ENCODE peak calls at places on chromosome 16, in five cellular contexts. Q, A, X, L and C are unnamed samples.

GRCh38 chr16:50666658-50667496 is 14.2 kb downstream of the SNX20 start:
- DNase-seq in L (peak; percentile 58), Q (no peak), A (no peak), X (no peak), C (no peak)

GRCh38 chr16:71467810-71468209 is 5.8 kb upstream of the ZNF23 start:
- DNase-seq in L (no peak), A (no peak), X (no peak), Q (no peak), C (peak; percentile 42)

GRCh38 chr16:66656547-66656946 is 40.0 kb downstream of the CMTM4 start:
- DNase-seq in Q (no peak), X (no peak), L (no peak), A (no peak), C (no peak)

GRCh38 chr16:89697616-89698331 is 3.7 kb downstream of the SPATA2L start:
- DNase-seq in Q (no peak), X (no peak), A (peak; percentile 29), L (no peak), C (no peak)

GRCh38 chr16:82767808-82768207 is 141.0 kb downstream of the CDH13 start:
- DNase-seq in Q (no peak), L (no peak), A (no peak), X (no peak), C (no peak)

GRCh38 chr16:22933173-22933572 is 119.2 kb downstream of the HS3ST2 start:
- DNase-seq in X (no peak), L (no peak), A (no peak), Q (no peak), C (no peak)

GRCh38 chr16:86224629-86225028 is 285.7 kb upstream of the FOXF1 start:
- DNase-seq in L (no peak), Q (no peak), A (no peak), X (no peak), C (no peak)

GRCh38 chr16:17301184-17301583 is 169.6 kb downstream of the XYLT1 start:
- DNase-seq in A (no peak), L (no peak), Q (no peak), X (no peak), C (no peak)

GRCh38 chr16:86117235-86117634 is 218.3 kb downstream of the IRF8 start:
- DNase-seq in A (no peak), X (no peak), L (no peak), Q (no peak), C (no peak)

GRCh38 chr16:65042966-65043365 is 78.9 kb downstream of the CDH11 start:
- DNase-seq in L (no peak), A (no peak), X (no peak), Q (no peak), C (no peak)

GRCh38 chr16:85415196-85415988 is 197.7 kb upstream of the GSE1 start:
- DNase-seq in X (peak; percentile 39), A (peak; percentile 69), L (no peak), Q (no peak), C (no peak)

GRCh38 chr16:10126686-10127085 is 55.5 kb downstream of the GRIN2A start:
- DNase-seq in A (no peak), X (no peak), L (no peak), Q (no peak), C (no peak)

GRCh38 chr16:23031508-23032098 is 117.6 kb downstream of the USP31 start:
- DNase-seq in Q (no peak), X (no peak), A (no peak), L (no peak), C (no peak)

GRCh38 chr16:27367463-27368357 is 34.3 kb upstream of the IL21R start:
- DNase-seq in A (peak; percentile 85), L (peak; percentile 87), X (peak; percentile 88), Q (peak; percentile 63), C (peak; percentile 73)

GRCh38 chr16:86107190-86107589 is 208.2 kb downstream of the IRF8 start:
- DNase-seq in A (no peak), Q (no peak), L (no peak), X (no peak), C (no peak)

GRCh38 chr16:66342294-66342900 is 24.1 kb upstream of the CDH5 start:
- DNase-seq in A (peak; percentile 72), X (peak; percentile 86), L (no peak), Q (no peak), C (no peak)

GRCh38 chr16:649646-650045 is 481 bp downstream of the WDR90 start:
- DNase-seq in A (peak; percentile 74), X (no peak), L (no peak), Q (no peak), C (no peak)

GRCh38 chr16:50771366-50771765 is 29.5 kb downstream of the CYLD start:
- DNase-seq in L (no peak), Q (no peak), A (no peak), X (no peak), C (no peak)

GRCh38 chr16:11744075-11744470 is 1.4 kb upstream of the TXNDC11 start:
- DNase-seq in A (no peak), L (no peak), Q (no peak), X (no peak), C (no peak)

GRCh38 chr16:79874391-79874790 is 273.9 kb upstream of the MAF start:
- DNase-seq in A (no peak), Q (no peak), X (no peak), L (no peak), C (no peak)

GRCh38 chr16:49454426-49455180 is 81.0 kb downstream of the C16orf78 start:
- DNase-seq in A (no peak), X (no peak), L (no peak), Q (no peak), C (no peak)

GRCh38 chr16:85539629-85540291 is 73.4 kb upstream of the GSE1 start:
- DNase-seq in L (no peak), A (no peak), Q (no peak), X (no peak), C (no peak)

GRCh38 chr16:61277849-61278248 is 758.4 kb downstream of the CDH8 start:
- DNase-seq in L (no peak), Q (no peak), X (no peak), A (no peak), C (no peak)

GRCh38 chr16:69083306-69083941 is 22.0 kb upstream of the HAS3 start:
- DNase-seq in X (no peak), A (no peak), L (no peak), Q (no peak), C (no peak)

GRCh38 chr16:66007717-66008116 is 358.8 kb upstream of the CDH5 start:
- DNase-seq in A (no peak), L (no peak), Q (no peak), X (no peak), C (no peak)

GRCh38 chr16:9099131-9099625 is 7.7 kb downstream of the HAPSTR1 start:
- DNase-seq in X (no peak), Q (no peak), L (no peak), A (no peak), C (no peak)

GRCh38 chr16:87948119-87948545 is 3.1 kb upstream of the BANP start:
- DNase-seq in X (no peak), Q (no peak), L (no peak), A (no peak), C (no peak)

GRCh38 chr16:87946596-87947350 is 4.5 kb upstream of the BANP start:
- DNase-seq in Q (no peak), L (no peak), X (no peak), A (no peak), C (no peak)

GRCh38 chr16:87947356-87948118 is 3.7 kb upstream of the BANP start:
- DNase-seq in Q (no peak), A (no peak), L (no peak), X (no peak), C (no peak)

GRCh38 chr16:87942680-87943079 is 6.4 kb upstream of the CA5A start:
- DNase-seq in L (no peak), Q (no peak), X (no peak), A (no peak), C (no peak)

DNA sequence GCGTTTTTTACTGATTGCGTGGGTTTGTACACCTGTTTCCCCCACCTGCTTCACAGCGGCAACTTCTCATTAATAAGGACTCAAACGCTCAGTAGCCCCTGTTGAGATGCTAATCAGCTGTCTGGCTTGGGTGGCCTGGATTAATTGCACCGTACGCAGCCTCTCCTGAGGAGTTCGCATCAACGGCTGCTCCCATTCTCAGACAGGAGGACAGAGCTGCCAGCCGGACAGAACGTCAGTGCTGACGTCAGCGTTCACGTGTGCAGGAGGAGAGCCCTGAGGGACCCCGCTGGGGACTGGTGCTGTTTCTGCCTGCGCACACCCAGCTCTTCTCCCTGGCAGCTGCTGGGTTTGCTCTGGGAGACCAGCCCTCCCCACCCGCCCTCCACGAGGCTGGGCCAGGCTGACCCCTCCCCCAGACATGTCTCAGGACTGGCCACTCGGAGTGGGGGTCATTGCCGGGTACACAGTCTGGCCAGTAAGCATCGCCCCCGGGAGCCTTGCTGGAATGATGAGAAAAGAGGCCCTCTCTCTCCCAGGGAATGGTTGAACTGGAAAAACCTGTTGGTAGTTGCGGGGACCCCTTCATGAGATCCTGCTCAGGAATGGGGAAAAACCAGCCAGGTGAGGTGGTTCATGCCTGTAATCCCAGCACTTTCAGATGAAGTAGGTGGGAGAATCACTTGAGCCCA is 5.7 kb upstream of the BANP start:
- DNase-seq in L (no peak), X (no peak), A (peak; percentile 90), Q (peak; percentile 90), C (peak; percentile 99)
- TF ChIP-seq JUND in L (no peak), X (no peak), A (no peak), Q (no peak), C (no peak)

DNA sequence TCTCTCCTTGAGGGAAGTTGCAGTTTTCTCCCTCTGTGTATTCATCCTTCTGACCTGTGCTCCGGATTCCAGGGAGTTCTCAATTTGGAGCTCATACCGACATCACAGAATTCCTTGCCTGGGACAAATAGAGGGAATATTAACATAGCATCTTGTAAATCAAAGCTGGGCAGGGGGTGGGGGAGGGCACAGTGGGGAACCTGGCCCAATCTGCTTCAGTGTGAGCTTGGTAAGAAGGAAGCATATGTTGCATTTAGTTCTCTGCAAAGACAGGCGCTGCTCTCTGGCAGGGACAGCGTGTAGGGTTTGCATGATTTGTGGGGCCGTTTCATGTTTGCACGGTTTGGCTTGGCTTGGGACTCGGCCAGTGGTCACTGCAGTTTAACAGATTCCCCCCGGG is 177.9 kb downstream of the WWOX start:
- DNase-seq in Q (no peak), L (no peak), A (peak; percentile 3), X (no peak), C (no peak)
- TF ChIP-seq JUND in Q (no peak), L (no peak), A (no peak), X (no peak), C (no peak)

DNA sequence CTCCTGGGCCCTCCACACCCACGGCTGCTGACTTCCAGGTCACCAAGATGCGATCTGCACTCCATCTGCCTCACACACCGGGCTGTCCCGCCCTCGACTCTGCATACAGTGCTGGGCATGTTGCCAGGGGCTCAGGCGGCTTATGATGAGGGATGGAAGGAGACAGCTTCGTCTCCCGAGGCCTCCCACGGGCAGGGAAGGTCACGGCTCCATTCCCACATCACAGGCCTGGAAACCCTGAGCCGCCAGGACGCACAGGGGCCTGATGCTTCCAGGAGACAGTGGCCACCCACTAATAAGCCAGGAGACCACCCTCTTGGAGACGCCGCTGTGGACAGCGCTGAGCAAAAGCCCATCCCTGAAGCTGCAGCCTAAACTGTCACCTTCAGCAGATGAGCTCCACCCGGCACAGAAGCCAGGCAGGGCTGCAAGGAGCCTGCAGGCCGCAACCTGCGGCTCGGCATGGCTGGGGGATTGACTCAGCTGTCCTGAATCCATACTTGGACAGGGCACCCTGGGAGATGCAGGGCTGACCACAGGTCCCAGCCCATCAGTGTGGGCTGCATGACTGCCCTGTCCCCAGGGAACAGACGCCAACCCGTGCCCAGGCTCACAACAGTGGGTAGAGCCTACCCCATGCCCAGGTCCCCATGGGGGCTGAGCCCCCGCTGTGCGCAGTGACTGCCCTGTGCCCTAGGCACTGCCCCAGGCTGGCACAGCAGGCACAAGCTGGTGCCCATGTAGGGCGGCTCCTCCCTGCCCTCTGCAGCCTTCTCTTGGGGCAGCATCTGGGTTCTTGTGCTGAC is 34.4 kb downstream of the SLC7A5 start:
- DNase-seq in A (peak; percentile 87), L (no peak), Q (no peak), X (no peak), C (no peak)
- TF ChIP-seq JUND in A (no peak), L (no peak), Q (no peak), X (no peak), C (no peak)

GRCh38 chr16:24980077-24980793 is 34.9 kb downstream of the ARHGAP17 start:
- DNase-seq in A (no peak), Q (no peak), L (peak; percentile 63), X (no peak), C (no peak)
- TF ChIP-seq JUND in A (no peak), Q (no peak), L (no peak), X (no peak), C (no peak)